ENCODE peak calls at places on chromosomes 1 and 21, in nine cellular contexts. T is AG20443, J is cardiac muscle cell, A is hypothalamus, Q is RPMI8226, N is heart left ventricle, B is dermis blood vessel endothelial cell, Y is endodermal cell, L is fibroblast of mammary gland. C is an unnamed sample.

GRCh38 chr1:59605761-59606160 is 209.0 kb upstream of the HOOK1 start:
- DNase-seq in Y (no peak), N (no peak), A (no peak), J (no peak), T (peak; percentile 27), Q (no peak), L (no peak), B (no peak), C (peak; percentile 78)

GRCh38 chr1:29385966-29386365 is 149.6 kb downstream of the PTPRU start:
- DNase-seq in Q (peak; percentile 1), A (no peak), T (no peak), J (no peak), L (no peak), Y (peak; percentile 2), B (no peak), N (no peak), C (no peak)

GRCh38 chr1:228291906-228292608 is 84.2 kb downstream of the OBSCN start:
- DNase-seq in J (no peak), T (no peak), Y (no peak), Q (no peak), L (no peak), A (no peak), B (no peak), N (peak; percentile 49), C (no peak)

GRCh38 chr21:9767592-9768375 is 753.6 kb upstream of the TPTE start:
- DNase-seq in N (no peak), Q (peak; percentile 82), T (no peak), B (no peak), Y (no peak), A (no peak), J (no peak), L (no peak), C (no peak)

GRCh38 chr1:161158316-161159016 is 834 bp upstream of the USP21 start:
- DNase-seq in A (no peak), J (no peak), B (no peak), L (no peak), N (no peak), Q (no peak), Y (no peak), T (no peak), C (no peak)

GRCh38 chr1:43206721-43207228 is 34.6 kb downstream of the CFAP57 start:
- DNase-seq in J (peak; percentile 97), B (peak; percentile 96), L (peak; percentile 64), Y (peak; percentile 95), T (peak; percentile 95), A (no peak), Q (no peak), N (no peak), C (peak; percentile 98)

GRCh38 chr1:98661544-98662353 is at the start of gene SNX7:
- DNase-seq in N (peak; percentile 90), T (peak; percentile 97), Y (peak; percentile 94), A (peak; percentile 72), J (peak; percentile 88), L (peak; percentile 59), B (peak; percentile 86), Q (no peak), C (peak; percentile 69)

GRCh38 chr21:45910548-45911221 is 70.9 kb upstream of the COL6A1 start:
- DNase-seq in J (no peak), B (no peak), Q (peak; percentile 50), T (no peak), Y (no peak), N (peak; percentile 62), A (peak; percentile 13), L (no peak), C (no peak)

GRCh38 chr1:167648252-167648849 is 18.3 kb downstream of the RCSD1 start:
- DNase-seq in N (no peak), T (no peak), B (peak; percentile 27), Q (no peak), J (no peak), L (no peak), Y (no peak), A (no peak), C (no peak)

GRCh38 chr1:199545780-199546179 is 481.7 kb upstream of the NR5A2 start:
- DNase-seq in L (peak; percentile 8), A (no peak), J (peak; percentile 1), N (no peak), B (peak; percentile 54), Y (peak; percentile 71), Q (peak; percentile 26), T (no peak), C (no peak)

GRCh38 chr1:206686486-206687249 is 2.0 kb downstream of the MAPKAPK2 start:
- DNase-seq in L (no peak), Q (no peak), T (no peak), A (no peak), Y (no peak), J (no peak), N (no peak), B (no peak), C (no peak)

GRCh38 chr1:149931212-149931805 is 3.7 kb upstream of the SF3B4 start:
- DNase-seq in Y (no peak), N (no peak), T (no peak), A (no peak), B (peak; percentile 23), L (peak; percentile 32), Q (no peak), J (no peak), C (peak; percentile 16)

GRCh38 chr1:246166841-246167240 is 340.2 kb downstream of the SMYD3 start:
- DNase-seq in A (no peak), Y (no peak), L (no peak), N (no peak), Q (no peak), T (no peak), B (no peak), J (no peak), C (no peak)

GRCh38 chr1:188420177-188420576 is 1591.4 kb downstream of the PLA2G4A start:
- DNase-seq in Y (no peak), A (no peak), Q (no peak), L (no peak), J (no peak), T (no peak), N (no peak), B (no peak), C (no peak)

GRCh38 chr21:38386967-38387366 is 111.3 kb downstream of the ERG start:
- DNase-seq in Y (no peak), T (peak; percentile 50), B (peak; percentile 31), A (no peak), Q (no peak), L (no peak), N (no peak), J (no peak), C (no peak)

GRCh38 chr1:85502625-85503083 is 37.7 kb upstream of the DDAH1 start:
- DNase-seq in Y (peak; percentile 89), N (peak; percentile 45), J (peak; percentile 89), B (peak; percentile 93), L (peak; percentile 84), Q (peak; percentile 33), A (no peak), T (peak; percentile 34), C (peak; percentile 85)

GRCh38 chr1:25765910-25766645 is 33.9 kb upstream of the SELENON start:
- DNase-seq in L (no peak), T (no peak), Y (no peak), J (no peak), Q (peak; percentile 55), N (no peak), A (no peak), B (no peak), C (no peak)

GRCh38 chr1:227731241-227731677 is 3.8 kb downstream of the JMJD4 start:
- DNase-seq in A (no peak), L (no peak), Q (no peak), Y (no peak), T (no peak), J (no peak), N (no peak), B (no peak), C (no peak)

GRCh38 chr1:92786298-92786901 is 1.5 kb upstream of the EVI5 start:
- DNase-seq in L (no peak), B (no peak), J (no peak), Y (no peak), Q (no peak), A (no peak), T (no peak), N (no peak), C (no peak)

GRCh38 chr1:228311091-228311490 is 95.5 kb downstream of the TRIM11 start:
- DNase-seq in Q (no peak), Y (no peak), T (no peak), N (no peak), A (no peak), B (no peak), L (no peak), J (no peak), C (no peak)

GRCh38 chr1:23544444-23545389 is 13.7 kb upstream of the E2F2 start:
- DNase-seq in A (peak; percentile 38), B (peak; percentile 90), N (peak; percentile 82), J (peak; percentile 86), T (peak; percentile 78), Q (peak; percentile 84), Y (peak; percentile 93), L (peak; percentile 84), C (peak; percentile 83)

GRCh38 chr1:204258213-204259115 is 44.7 kb upstream of the GOLT1A start:
- DNase-seq in J (peak; percentile 70), Y (peak; percentile 94), B (peak; percentile 77), N (peak; percentile 79), T (peak; percentile 67), A (no peak), Q (peak; percentile 51), L (peak; percentile 57), C (peak; percentile 63)

GRCh38 chr1:29839726-29840125 is 603.4 kb downstream of the PTPRU start:
- DNase-seq in B (no peak), L (no peak), Q (no peak), Y (no peak), T (no peak), J (no peak), N (no peak), A (no peak), C (no peak)

GRCh38 chr1:9449106-9449627 is 90.1 kb upstream of the SLC25A33 start:
- DNase-seq in Y (no peak), A (no peak), N (peak; percentile 46), B (no peak), Q (no peak), T (peak; percentile 47), L (peak; percentile 34), J (peak; percentile 62), C (peak; percentile 47)

GRCh38 chr1:21174638-21175323 is 1.9 kb downstream of the EIF4G3 start:
- DNase-seq in L (peak; percentile 83), B (peak; percentile 39), T (peak; percentile 52), A (no peak), Q (no peak), N (no peak), J (peak; percentile 87), Y (no peak), C (peak; percentile 80)

GRCh38 chr1:27388337-27389005 is 4.0 kb upstream of the GPR3 start:
- DNase-seq in B (peak; percentile 63), L (no peak), Q (peak; percentile 82), J (peak; percentile 49), Y (peak; percentile 95), A (peak; percentile 16), T (peak; percentile 51), N (no peak), C (no peak)

GRCh38 chr1:246155923-246156322 is 351.2 kb downstream of the SMYD3 start:
- DNase-seq in Y (no peak), A (no peak), Q (no peak), T (peak; percentile 54), N (no peak), B (peak; percentile 44), L (peak; percentile 59), J (peak; percentile 69), C (peak; percentile 31)

GRCh38 chr1:59367269-59368006 is 70.5 kb downstream of the FGGY start:
- DNase-seq in L (peak; percentile 95), J (peak; percentile 98), T (peak; percentile 90), B (no peak), Q (no peak), Y (peak; percentile 46), A (no peak), N (peak; percentile 65), C (peak; percentile 94)

GRCh38 chr21:41972511-41973205 is 18.8 kb upstream of the C2CD2 start:
- DNase-seq in Q (no peak), L (no peak), J (no peak), N (peak; percentile 36), B (no peak), T (no peak), A (no peak), Y (no peak), C (no peak)

GRCh38 chr1:23611601-23612327 is 52.5 kb upstream of the ID3 start:
- DNase-seq in B (no peak), J (no peak), A (no peak), L (no peak), Q (peak; percentile 97), N (no peak), Y (no peak), T (no peak), C (no peak)

GRCh38 chr1:81221564-81221963 is 579.2 kb upstream of the ADGRL2 start:
- DNase-seq in T (no peak), J (no peak), L (no peak), Y (no peak), B (no peak), Q (no peak), N (peak; percentile 61), A (no peak), C (no peak)

C was measured in IMR-90.